ENCODE peak calls at places on chromosomes 1 and 21, in seven cellular contexts. L is cardiac muscle cell; X is CD4-positive, CD25-positive, alpha-beta regulatory T cell; V is CD8-positive, alpha-beta memory T cell; Z is body of pancreas; Q is RWPE2; C is endothelial cell of umbilical vein. B is an unnamed sample. For H3K4me1 and H3K27me3, the result is how much of the 10 kb centered on the place peaks cover.

GRCh38 chr1:112706505-112707216 is at the start of gene RHOC:
- DNase-seq in L (peak), X (peak), V (peak), Z (peak), Q (no peak), C (no peak), B (no peak)

GRCh38 chr21:18801468-18801867 is 397.9 kb upstream of the TMPRSS15 start:
- DNase-seq in L (peak), X (no peak), V (no peak), Z (no peak), Q (no peak), C (peak), B (no peak)

GRCh38 chr1:6870571-6870970 is 85.3 kb downstream of the CAMTA1 start:
- DNase-seq in L (no peak), X (no peak), V (no peak), Z (no peak), Q (no peak), C (no peak), B (no peak)

GRCh38 chr1:20233394-20233793 is 47.1 kb upstream of the PLA2G2C start:
- DNase-seq in L (peak), X (no peak), V (no peak), Z (no peak), Q (no peak), C (peak), B (no peak)

GRCh38 chr21:34909492-34910292 is 139.4 kb downstream of the RUNX1 start:
- DNase-seq in L (peak), X (no peak), V (no peak), Z (no peak), Q (no peak), C (no peak), B (no peak)

GRCh38 chr1:39394598-39394997 is 96.8 kb upstream of the BMP8A start:
- DNase-seq in L (no peak), X (no peak), V (peak), Z (peak), Q (no peak), C (no peak), B (no peak)

GRCh38 chr1:187842406-187843165 is 1013.8 kb downstream of the PLA2G4A start:
- DNase-seq in L (peak), X (no peak), V (no peak), Z (no peak), Q (peak), C (no peak), B (no peak)

GRCh38 chr1:109610609-109611307 is 8.7 kb downstream of the GNAT2 start:
- DNase-seq in L (no peak), X (no peak), V (no peak), Z (no peak), Q (no peak), C (no peak), B (no peak)

GRCh38 chr1:225769687-225770086 is 7.9 kb upstream of the SRP9 start:
- DNase-seq in L (no peak), X (no peak), V (no peak), Z (no peak), Q (no peak), C (no peak), B (no peak)

GRCh38 chr1:225526878-225527277 is 99.0 kb upstream of the LBR start:
- DNase-seq in L (peak), X (no peak), V (no peak), Z (peak), Q (no peak), C (no peak), B (no peak)

GRCh38 chr1:43525995-43526394 is 4.7 kb upstream of the PTPRF start:
- DNase-seq in L (peak), X (no peak), V (no peak), Z (no peak), Q (no peak), C (no peak), B (no peak)

GRCh38 chr1:156602557-156602993 is 1.3 kb upstream of the GPATCH4 start:
- DNase-seq in L (no peak), X (no peak), V (no peak), Z (no peak), Q (no peak), C (no peak), B (no peak)

GRCh38 chr1:110606784-110607662 is 865 bp upstream of the KCNA2 start:
- DNase-seq in L (peak), X (no peak), V (no peak), Z (peak), Q (peak), C (peak), B (no peak)

GRCh38 chr1:1144843-1145546 is 28.7 kb upstream of the TTLL10 start:
- DNase-seq in L (no peak), X (no peak), V (no peak), Z (no peak), Q (no peak), C (no peak), B (no peak)

GRCh38 chr21:45575993-45576837 is 34.0 kb upstream of the SLC19A1 start:
- DNase-seq in L (no peak), X (no peak), V (no peak), Z (no peak), Q (no peak), C (no peak), B (no peak)

GRCh38 chr1:108590947-108591346 is 31.0 kb downstream of the EEIG2 start:
- DNase-seq in L (peak), X (peak), V (no peak), Z (no peak), Q (no peak), C (peak), B (no peak)

GRCh38 chr1:231423648-231424047 is 1.6 kb upstream of the EGLN1 start:
- DNase-seq in L (no peak), X (no peak), V (no peak), Z (no peak), Q (no peak), C (peak), B (no peak)

GRCh38 chr21:25062061-25062460 is 545.2 kb downstream of the MRPL39 start:
- DNase-seq in L (no peak), X (no peak), V (no peak), Z (no peak), Q (no peak), C (no peak), B (no peak)

GRCh38 chr1:13725714-13726175 is 25.8 kb downstream of the PRDM2 start:
- DNase-seq in L (peak), X (peak), V (peak), Z (peak), Q (no peak), C (peak), B (no peak)

GRCh38 chr1:169795687-169796086 is 980 bp upstream of the METTL18 start:
- DNase-seq in L (no peak), X (no peak), V (no peak), Z (no peak), Q (no peak), C (peak), B (no peak)

GRCh38 chr1:30631700-30632099 is 91.7 kb downstream of the MATN1 start:
- DNase-seq in L (no peak), X (no peak), V (no peak), Z (no peak), Q (peak), C (no peak), B (no peak)

GRCh38 chr1:119960501-119960900 is 64.2 kb upstream of the ADAM30 start:
- DNase-seq in L (no peak), X (no peak), V (no peak), Z (no peak), Q (no peak), C (peak), B (no peak)

GRCh38 chr1:55284856-55285255 is 69.7 kb upstream of the USP24 start:
- DNase-seq in L (peak), X (no peak), V (no peak), Z (peak), Q (no peak), C (peak), B (no peak)

GRCh38 chr1:30185809-30186208 is 537.6 kb downstream of the MATN1 start:
- DNase-seq in L (no peak), X (no peak), V (no peak), Z (no peak), Q (no peak), C (no peak), B (no peak)

GRCh38 chr21:44702973-44703730 is 6.2 kb downstream of the KRTAP10-12 start:
- DNase-seq in L (no peak), X (no peak), V (no peak), Z (no peak), Q (no peak), C (no peak), B (no peak)

GRCh38 chr1:204513117-204513716 is 3.0 kb upstream of the MDM4 start:
- DNase-seq in L (no peak), X (peak), V (peak), Z (no peak), Q (no peak), C (no peak), B (no peak)

GRCh38 chr1:56056438-56057312 is 522.7 kb downstream of the PLPP3 start:
- DNase-seq in L (peak), X (no peak), V (no peak), Z (no peak), Q (no peak), C (peak), B (no peak)

GRCh38 chr1:28395181-28395580 is 25.6 kb downstream of the PHACTR4 start:
- DNase-seq in L (peak), X (no peak), V (no peak), Z (no peak), Q (no peak), C (no peak), B (no peak)

GRCh38 chr1:53731779-53732305 is 7.1 kb downstream of the GLIS1 start:
- DNase-seq in L (no peak), X (no peak), V (no peak), Z (no peak), Q (no peak), C (no peak), B (no peak)

GRCh38 chr1:67882196-67882958 is 49.1 kb upstream of the GNG12 start:
- DNase-seq in L (no peak), X (no peak), V (no peak), Z (no peak), Q (no peak), C (no peak), B (no peak)

GRCh38 chr1:242033331-242033956 is 34.5 kb upstream of the MAP1LC3C start:
- DNase-seq in L (no peak), X (no peak), V (no peak), Z (no peak), Q (no peak), C (no peak), B (no peak)

GRCh38 chr1:187819081-187819480 is 990.3 kb downstream of the PLA2G4A start:
- DNase-seq in L (no peak), X (no peak), V (no peak), Z (no peak), Q (no peak), C (no peak), B (no peak)

GRCh38 chr1:27571439-27572018 is 32.4 kb downstream of the AHDC1 start:
- DNase-seq in L (no peak), X (no peak), V (no peak), Z (peak), Q (no peak), C (no peak), B (no peak)

GRCh38 chr1:46517932-46518498 is 28.4 kb downstream of the DMBX1 start:
- DNase-seq in L (no peak), X (no peak), V (no peak), Z (no peak), Q (no peak), C (no peak), B (no peak)

GRCh38 chr1:145977016-145977415 is 12.5 kb downstream of the POLR3GL start:
- DNase-seq in L (no peak), X (no peak), V (no peak), Z (no peak), Q (no peak), C (no peak), B (no peak)

GRCh38 chr1:40756523-40756922 is 27.1 kb upstream of the KCNQ4 start:
- DNase-seq in L (no peak), X (no peak), V (no peak), Z (no peak), Q (no peak), C (no peak), B (no peak)

DNA sequence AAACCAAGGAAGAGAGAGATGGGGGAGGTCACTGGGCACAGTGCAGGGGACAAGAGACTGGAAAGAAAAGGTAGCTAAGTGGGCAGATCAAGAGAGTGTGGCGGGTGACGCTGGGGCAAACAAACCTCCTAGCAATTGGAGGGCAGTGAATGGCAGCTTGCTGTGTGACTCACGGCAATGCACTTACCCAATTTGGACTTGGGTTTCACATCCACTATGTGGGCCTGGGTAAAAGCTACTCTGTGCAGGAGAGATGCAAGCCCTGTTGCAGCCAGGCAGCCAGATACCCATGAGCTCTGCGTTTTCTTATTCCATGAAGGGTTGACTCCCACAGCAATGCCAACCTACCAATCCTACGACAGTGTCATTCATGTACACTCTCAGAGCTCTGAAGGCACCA is 9.5 kb downstream of the PLXNA2 start:
- DNase-seq in L (no peak), X (no peak), V (no peak), Z (peak), Q (no peak), C (no peak), B (no peak)
- H3K4me1 ChIP-seq in L (half or more), X (under half), V (under half), Z (half or more), Q (half or more), C (half or more), B (half or more)

GRCh38 chr1:8047686-8048522 is 21.8 kb upstream of the ERRFI1 start:
- DNase-seq in L (peak), X (no peak), V (no peak), Z (no peak), Q (no peak), C (peak), B (no peak)
- H3K27me3 ChIP-seq in L (under half), X (under half), V (under half), Z (under half), Q (under half), C (under half), B (under half)

DNA sequence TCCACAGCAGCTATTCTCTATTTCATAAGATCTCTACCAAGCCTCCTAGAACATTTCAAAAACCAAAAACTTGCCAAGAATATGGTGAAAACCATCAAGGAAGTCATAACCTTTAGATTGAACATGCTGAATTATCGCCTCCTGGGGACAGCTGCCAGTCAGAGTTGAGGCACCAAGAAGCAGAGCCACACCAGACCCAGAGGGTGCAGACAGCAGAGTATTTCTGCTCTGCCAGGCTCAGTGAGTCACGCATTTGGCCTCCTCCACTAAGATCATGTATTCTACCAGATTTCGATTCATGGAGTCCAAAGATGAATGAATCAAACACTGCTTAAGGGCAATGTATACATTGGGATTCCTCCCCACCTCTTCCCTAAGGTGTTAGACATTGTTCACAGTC is 2.1 kb downstream of the F3 start:
- DNase-seq in L (peak), X (no peak), V (no peak), Z (no peak), Q (no peak), C (no peak), B (no peak)
- H3K27ac ChIP-seq in L (no peak), X (no peak), V (no peak), Z (no peak), Q (peak), C (no peak), B (peak)

GRCh38 chr1:113981962-113982931 is 3.0 kb downstream of the OLFML3 start:
- DNase-seq in L (peak), X (no peak), V (no peak), Z (peak), Q (no peak), C (no peak), B (no peak)
- H3K4me1 ChIP-seq in L (under half), X (under half), V (under half), Z (under half), Q (under half), C (under half), B (under half)

GRCh38 chr21:42085246-42086077 is 14.3 kb downstream of the UMODL1 start:
- DNase-seq in L (no peak), X (no peak), V (no peak), Z (no peak), Q (no peak), C (no peak), B (no peak)
- H3K27me3 ChIP-seq in L (under half), X (under half), V (under half), Z (under half), Q (under half), C (under half), B (under half)

GRCh38 chr1:244303610-244303969 is 148.1 kb downstream of the ADSS2 start:
- DNase-seq in L (no peak), X (no peak), V (no peak), Z (no peak), Q (no peak), C (peak), B (no peak)
- H3K27ac ChIP-seq in L (no peak), X (no peak), V (peak), Z (peak), Q (peak), C (no peak), B (no peak)

GRCh38 chr1:203464226-203464625 is 11.4 kb upstream of the PRELP start:
- DNase-seq in L (peak), X (no peak), V (no peak), Z (no peak), Q (no peak), C (peak), B (no peak)
- H3K4me1 ChIP-seq in L (under half), X (under half), V (under half), Z (under half), Q (under half), C (under half), B (under half)

GRCh38 chr1:165241952-165242351 is 114.6 kb downstream of the LMX1A start:
- DNase-seq in L (no peak), X (no peak), V (no peak), Z (no peak), Q (no peak), C (no peak), B (no peak)

GRCh38 chr1:165235777-165236285 is 120.7 kb downstream of the LMX1A start:
- DNase-seq in L (peak), X (no peak), V (no peak), Z (peak), Q (no peak), C (no peak), B (no peak)

GRCh38 chr1:165239873-165240272 is 116.6 kb downstream of the LMX1A start:
- DNase-seq in L (no peak), X (no peak), V (no peak), Z (no peak), Q (no peak), C (no peak), B (no peak)

GRCh38 chr1:165241321-165241720 is 115.2 kb downstream of the LMX1A start:
- DNase-seq in L (no peak), X (no peak), V (no peak), Z (no peak), Q (no peak), C (no peak), B (no peak)

DNA sequence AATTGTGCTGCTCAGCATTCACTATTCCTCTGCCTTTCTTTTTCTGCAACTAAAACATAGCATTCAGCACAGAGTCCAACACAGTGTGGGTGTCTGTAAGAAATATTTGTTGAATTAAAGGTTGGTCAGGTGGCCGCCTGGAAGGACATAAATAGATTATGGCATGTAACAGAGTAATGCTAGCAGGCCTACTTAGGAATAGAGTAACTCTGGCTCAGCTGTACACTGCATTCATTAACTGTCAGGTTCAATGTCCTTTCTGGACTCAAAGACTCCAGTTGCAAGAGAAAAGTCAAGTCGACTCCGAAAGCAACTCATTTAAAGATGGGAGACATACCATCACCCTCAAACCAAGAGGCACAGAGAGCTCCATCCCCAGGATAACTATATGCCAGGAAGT is 116.0 kb downstream of the LMX1A start:
- DNase-seq in L (no peak), X (no peak), V (no peak), Z (no peak), Q (no peak), C (no peak), B (no peak)
- H3K27me3 ChIP-seq in L (half or more), X (under half), V (under half), Z (under half), Q (under half), C (under half), B (half or more)

DNA sequence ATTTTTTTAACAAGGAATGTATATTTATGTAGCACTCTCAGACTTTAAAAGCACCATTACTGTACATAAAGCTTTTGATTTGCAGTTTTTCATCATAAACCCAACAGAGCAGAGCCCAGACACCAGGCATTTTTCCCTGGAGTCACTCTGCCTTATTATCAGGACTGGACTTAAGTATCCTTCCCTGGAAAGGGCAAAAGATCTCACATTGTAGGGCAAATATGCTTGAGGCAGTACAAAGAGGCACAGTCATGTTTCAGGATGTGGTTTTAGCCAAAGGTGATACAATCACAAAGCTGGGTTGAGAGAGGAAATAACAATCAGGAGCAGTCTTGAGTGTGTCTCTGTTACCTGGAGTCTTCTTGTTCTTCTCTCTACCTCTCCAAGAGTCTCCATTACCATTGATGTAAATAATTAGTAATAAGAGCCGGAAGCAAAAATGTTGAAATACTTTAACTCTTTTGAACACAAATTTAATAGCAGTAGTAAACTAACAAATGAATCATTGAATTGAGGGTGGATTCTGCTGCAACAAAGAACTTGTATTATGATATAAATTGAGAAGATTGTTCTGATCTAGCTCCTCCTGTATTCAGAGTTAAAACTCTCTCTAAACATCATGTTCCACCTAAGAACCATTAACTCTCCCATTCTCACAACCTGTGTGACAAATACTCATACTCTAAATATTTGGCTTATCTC is 160.5 kb downstream of the LTN1 start:
- DNase-seq in L (peak), X (peak), V (no peak), Z (no peak), Q (no peak), C (peak), B (no peak)
- H3K27ac ChIP-seq in L (peak), X (peak), V (no peak), Z (no peak), Q (peak), C (no peak), B (peak)